ENCODE peak calls at places on chromosomes 7 and 10, in ten cellular contexts. M is cardiac muscle cell, O is pancreas, Y is transverse colon, E is body of pancreas, H is HCT116, T is tibial artery, U is psoas muscle, C is ovary, B is right lobe of liver. Q is an unnamed sample.

GRCh38 chr7:130944997-130945396 is 211.0 kb upstream of the KLF14 start:
- DNase-seq in M (no peak), O (no peak), Y (no peak), E (no peak), H (no peak), T (no peak), U (no peak), C (no peak), B (no peak), Q (no peak)

GRCh38 chr7:30709549-30709948 is 27.3 kb upstream of the CRHR2 start:
- DNase-seq in M (peak), O (no peak), Y (no peak), E (no peak), H (no peak), T (no peak), U (no peak), C (no peak), B (no peak), Q (no peak)

GRCh38 chr7:120273476-120273975 is 551 bp downstream of the KCND2 start:
- DNase-seq in M (peak), O (peak), Y (no peak), E (peak), H (no peak), T (no peak), U (peak), C (peak), B (peak), Q (peak)

GRCh38 chr10:101938316-101939272 is 95.0 kb upstream of the KCNIP2 start:
- DNase-seq in M (peak), O (no peak), Y (no peak), E (peak), H (peak), T (no peak), U (no peak), C (no peak), B (no peak), Q (no peak)

GRCh38 chr7:114689391-114689790 is 232.5 kb upstream of the MDFIC start:
- DNase-seq in M (no peak), O (no peak), Y (no peak), E (no peak), H (no peak), T (no peak), U (no peak), C (no peak), B (no peak), Q (no peak)

GRCh38 chr7:33813331-33813730 is 92.0 kb upstream of the BMPER start:
- DNase-seq in M (no peak), O (no peak), Y (no peak), E (no peak), H (no peak), T (no peak), U (no peak), C (no peak), B (no peak), Q (no peak)

GRCh38 chr10:15436696-15437095 is 65.6 kb upstream of the FAM171A1 start:
- DNase-seq in M (no peak), O (no peak), Y (no peak), E (no peak), H (no peak), T (no peak), U (no peak), C (no peak), B (no peak), Q (no peak)

GRCh38 chr10:18743926-18744325 is 84.7 kb downstream of the ARL5B start:
- DNase-seq in M (no peak), O (no peak), Y (no peak), E (no peak), H (no peak), T (no peak), U (no peak), C (no peak), B (no peak), Q (no peak)

GRCh38 chr7:537911-538634 is 18.4 kb upstream of the PDGFA start:
- DNase-seq in M (peak), O (peak), Y (peak), E (peak), H (peak), T (no peak), U (no peak), C (no peak), B (no peak), Q (no peak)

GRCh38 chr7:48389977-48390376 is 218.7 kb downstream of the ABCA13 start:
- DNase-seq in M (no peak), O (no peak), Y (no peak), E (peak), H (no peak), T (no peak), U (no peak), C (no peak), B (no peak), Q (no peak)

GRCh38 chr7:127832592-127832991 is 180.6 kb downstream of the SND1 start:
- DNase-seq in M (no peak), O (no peak), Y (no peak), E (no peak), H (no peak), T (no peak), U (no peak), C (no peak), B (no peak), Q (no peak)

GRCh38 chr10:688621-689426 is 644 bp downstream of the DIP2C start:
- DNase-seq in M (peak), O (no peak), Y (peak), E (peak), H (no peak), T (no peak), U (peak), C (peak), B (peak), Q (peak)

GRCh38 chr10:117662126-117662525 is 119.6 kb downstream of the EMX2 start:
- DNase-seq in M (no peak), O (no peak), Y (no peak), E (no peak), H (no peak), T (no peak), U (no peak), C (no peak), B (no peak), Q (no peak)

GRCh38 chr10:54402576-54402975 is 398.5 kb downstream of the PCDH15 start:
- DNase-seq in M (peak), O (no peak), Y (no peak), E (no peak), H (no peak), T (no peak), U (no peak), C (no peak), B (no peak), Q (no peak)

GRCh38 chr10:93461124-93461806 is 20.9 kb downstream of the MYOF start:
- DNase-seq in M (no peak), O (no peak), Y (no peak), E (no peak), H (no peak), T (no peak), U (no peak), C (no peak), B (no peak), Q (no peak)
- H3K27ac ChIP-seq in M (no peak), O (no peak), Y (peak), E (peak), H (peak), T (peak), U (no peak), C (no peak), B (no peak), Q (no peak)

DNA sequence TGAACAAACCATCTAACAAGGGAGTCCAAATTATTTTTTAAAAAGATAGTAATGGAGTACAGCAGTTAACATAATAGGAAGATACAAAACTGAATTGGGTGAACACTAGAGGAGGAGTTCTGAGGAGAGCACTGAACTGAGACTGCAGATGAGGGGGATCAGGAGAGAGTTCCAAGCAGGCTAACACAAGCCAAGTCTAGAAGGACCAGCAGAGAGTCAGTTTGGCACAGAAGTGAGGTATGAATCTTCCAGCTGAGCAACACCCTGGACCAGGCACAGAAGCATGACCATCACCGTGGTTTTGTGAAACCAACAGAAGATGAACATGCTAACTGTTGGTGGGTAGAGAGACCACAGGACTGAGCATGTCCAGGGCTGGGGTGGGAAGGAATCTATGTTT is 30.8 kb upstream of the PLCE1 start:
- DNase-seq in M (no peak), O (no peak), Y (no peak), E (no peak), H (no peak), T (no peak), U (no peak), C (no peak), B (no peak), Q (no peak)
- H3K27ac ChIP-seq in M (no peak), O (no peak), Y (no peak), E (no peak), H (no peak), T (no peak), U (no peak), C (no peak), B (no peak), Q (no peak)

GRCh38 chr7:43758861-43759683 is 592 bp downstream of the BLVRA start:
- DNase-seq in M (peak), O (peak), Y (peak), E (peak), H (no peak), T (peak), U (peak), C (peak), B (no peak), Q (no peak)
- H3K27ac ChIP-seq in M (no peak), O (no peak), Y (peak), E (peak), H (peak), T (peak), U (peak), C (peak), B (peak), Q (no peak)

GRCh38 chr10:71379118-71379781 is 17.5 kb upstream of the CDH23 start:
- DNase-seq in M (no peak), O (no peak), Y (no peak), E (no peak), H (no peak), T (no peak), U (no peak), C (no peak), B (no peak), Q (no peak)
- H3K27ac ChIP-seq in M (no peak), O (no peak), Y (no peak), E (no peak), H (no peak), T (no peak), U (no peak), C (peak), B (no peak), Q (peak)

GRCh38 chr7:77765906-77766800 is 32.1 kb downstream of the TMEM60 start:
- DNase-seq in M (no peak), O (no peak), Y (no peak), E (no peak), H (no peak), T (no peak), U (no peak), C (no peak), B (no peak), Q (no peak)
- H3K27ac ChIP-seq in M (no peak), O (no peak), Y (peak), E (no peak), H (no peak), T (no peak), U (no peak), C (no peak), B (peak), Q (no peak)

Q was measured in substantia nigra.